ENCODE peak calls at places on chromosomes 6 and 20, in five cellular contexts. One of them, this sample, is unnamed.

GRCh38 chr20:49230575-49231211 is 11.5 kb downstream of the DDX27 start:
- DNase-seq in non-pigmented ciliary epithelial cell: peak
- DNase-seq in stimulated activated CD4-positive, alpha-beta T cell treated with anti-CD3 and anti-CD28 coated beads, TNF-alpha, amount 100 ng/mL, for 24 hours: no peak
- DNase-seq in T-helper 9 cell: no peak
- DNase-seq in dermis microvascular lymphatic vessel endothelial cell: no peak
- DNase-seq in this sample: peak

GRCh38 chr20:62800314-62801259 is 4.0 kb upstream of the OGFR start:
- DNase-seq in non-pigmented ciliary epithelial cell: no peak
- DNase-seq in stimulated activated CD4-positive, alpha-beta T cell treated with anti-CD3 and anti-CD28 coated beads, TNF-alpha, amount 100 ng/mL, for 24 hours: no peak
- DNase-seq in T-helper 9 cell: no peak
- DNase-seq in dermis microvascular lymphatic vessel endothelial cell: no peak
- DNase-seq in this sample: no peak

GRCh38 chr6:169583867-169584541 is 117.8 kb downstream of the WDR27 start:
- DNase-seq in non-pigmented ciliary epithelial cell: no peak
- DNase-seq in stimulated activated CD4-positive, alpha-beta T cell treated with anti-CD3 and anti-CD28 coated beads, TNF-alpha, amount 100 ng/mL, for 24 hours: no peak
- DNase-seq in T-helper 9 cell: no peak
- DNase-seq in dermis microvascular lymphatic vessel endothelial cell: no peak
- DNase-seq in this sample: peak

GRCh38 chr6:13454286-13455221 is 32.8 kb downstream of the GFOD1 start:
- DNase-seq in non-pigmented ciliary epithelial cell: no peak
- DNase-seq in stimulated activated CD4-positive, alpha-beta T cell treated with anti-CD3 and anti-CD28 coated beads, TNF-alpha, amount 100 ng/mL, for 24 hours: peak
- DNase-seq in T-helper 9 cell: peak
- DNase-seq in dermis microvascular lymphatic vessel endothelial cell: peak
- DNase-seq in this sample: peak

GRCh38 chr6:107716688-107717089 is 107.4 kb downstream of the SCML4 start:
- DNase-seq in non-pigmented ciliary epithelial cell: no peak
- DNase-seq in stimulated activated CD4-positive, alpha-beta T cell treated with anti-CD3 and anti-CD28 coated beads, TNF-alpha, amount 100 ng/mL, for 24 hours: peak
- DNase-seq in T-helper 9 cell: peak
- DNase-seq in dermis microvascular lymphatic vessel endothelial cell: no peak
- DNase-seq in this sample: peak

GRCh38 chr6:6649824-6650349 is 61.4 kb downstream of the LY86 start:
- DNase-seq in non-pigmented ciliary epithelial cell: no peak
- DNase-seq in stimulated activated CD4-positive, alpha-beta T cell treated with anti-CD3 and anti-CD28 coated beads, TNF-alpha, amount 100 ng/mL, for 24 hours: no peak
- DNase-seq in T-helper 9 cell: no peak
- DNase-seq in dermis microvascular lymphatic vessel endothelial cell: no peak
- DNase-seq in this sample: no peak

GRCh38 chr6:30194797-30195690 is 18.2 kb downstream of the TRIM26 start:
- DNase-seq in non-pigmented ciliary epithelial cell: no peak
- DNase-seq in stimulated activated CD4-positive, alpha-beta T cell treated with anti-CD3 and anti-CD28 coated beads, TNF-alpha, amount 100 ng/mL, for 24 hours: no peak
- DNase-seq in T-helper 9 cell: no peak
- DNase-seq in dermis microvascular lymphatic vessel endothelial cell: no peak
- DNase-seq in this sample: no peak

GRCh38 chr20:4415281-4415680 is 306.4 kb upstream of the PRND start:
- DNase-seq in non-pigmented ciliary epithelial cell: no peak
- DNase-seq in stimulated activated CD4-positive, alpha-beta T cell treated with anti-CD3 and anti-CD28 coated beads, TNF-alpha, amount 100 ng/mL, for 24 hours: no peak
- DNase-seq in T-helper 9 cell: no peak
- DNase-seq in dermis microvascular lymphatic vessel endothelial cell: no peak
- DNase-seq in this sample: no peak

GRCh38 chr6:42091718-42092023 is 41.3 kb downstream of the TAF8 start:
- DNase-seq in non-pigmented ciliary epithelial cell: no peak
- DNase-seq in stimulated activated CD4-positive, alpha-beta T cell treated with anti-CD3 and anti-CD28 coated beads, TNF-alpha, amount 100 ng/mL, for 24 hours: no peak
- DNase-seq in T-helper 9 cell: no peak
- DNase-seq in dermis microvascular lymphatic vessel endothelial cell: no peak
- DNase-seq in this sample: no peak

GRCh38 chr6:88177961-88178464 is 11.9 kb upstream of the CNR1 start:
- DNase-seq in non-pigmented ciliary epithelial cell: no peak
- DNase-seq in stimulated activated CD4-positive, alpha-beta T cell treated with anti-CD3 and anti-CD28 coated beads, TNF-alpha, amount 100 ng/mL, for 24 hours: no peak
- DNase-seq in T-helper 9 cell: no peak
- DNase-seq in dermis microvascular lymphatic vessel endothelial cell: no peak
- DNase-seq in this sample: peak

GRCh38 chr20:7094438-7094997 is 327.0 kb downstream of the BMP2 start:
- DNase-seq in non-pigmented ciliary epithelial cell: peak
- DNase-seq in stimulated activated CD4-positive, alpha-beta T cell treated with anti-CD3 and anti-CD28 coated beads, TNF-alpha, amount 100 ng/mL, for 24 hours: no peak
- DNase-seq in T-helper 9 cell: no peak
- DNase-seq in dermis microvascular lymphatic vessel endothelial cell: peak
- DNase-seq in this sample: peak

GRCh38 chr20:7449269-7449668 is 491.0 kb downstream of the HAO1 start:
- DNase-seq in non-pigmented ciliary epithelial cell: no peak
- DNase-seq in stimulated activated CD4-positive, alpha-beta T cell treated with anti-CD3 and anti-CD28 coated beads, TNF-alpha, amount 100 ng/mL, for 24 hours: no peak
- DNase-seq in T-helper 9 cell: no peak
- DNase-seq in dermis microvascular lymphatic vessel endothelial cell: no peak
- DNase-seq in this sample: no peak

GRCh38 chr6:35687658-35688604 is 784 bp downstream of the FKBP5 start:
- DNase-seq in non-pigmented ciliary epithelial cell: no peak
- DNase-seq in stimulated activated CD4-positive, alpha-beta T cell treated with anti-CD3 and anti-CD28 coated beads, TNF-alpha, amount 100 ng/mL, for 24 hours: peak
- DNase-seq in T-helper 9 cell: peak
- DNase-seq in dermis microvascular lymphatic vessel endothelial cell: no peak
- DNase-seq in this sample: peak

GRCh38 chr6:110101885-110102284 is 77.6 kb downstream of the WASF1 start:
- DNase-seq in non-pigmented ciliary epithelial cell: no peak
- DNase-seq in stimulated activated CD4-positive, alpha-beta T cell treated with anti-CD3 and anti-CD28 coated beads, TNF-alpha, amount 100 ng/mL, for 24 hours: no peak
- DNase-seq in T-helper 9 cell: no peak
- DNase-seq in dermis microvascular lymphatic vessel endothelial cell: no peak
- DNase-seq in this sample: peak

GRCh38 chr20:58938541-58938940 is 42.5 kb upstream of the NELFCD start:
- DNase-seq in non-pigmented ciliary epithelial cell: no peak
- DNase-seq in stimulated activated CD4-positive, alpha-beta T cell treated with anti-CD3 and anti-CD28 coated beads, TNF-alpha, amount 100 ng/mL, for 24 hours: no peak
- DNase-seq in T-helper 9 cell: no peak
- DNase-seq in dermis microvascular lymphatic vessel endothelial cell: no peak
- DNase-seq in this sample: no peak